ENCODE peak calls at places on chromosomes 5 and 9, in four cellular contexts. O, V, G and T are unnamed samples.
A peak's percentile ranks its signal among the peaks of the same experiment; 100 is the strongest.

GRCh38 chr9:136576269-136576626 is 30.4 kb upstream of the NOTCH1 start:
- DNase-seq in O (no peak), V (no peak), G (no peak), T (no peak)

GRCh38 chr5:160064441-160064840 is 54.8 kb downstream of the PWWP2A start:
- DNase-seq in O (peak; percentile 47), V (no peak), G (no peak), T (no peak)

GRCh38 chr9:114339130-114339908 is 9.7 kb downstream of the ORM2 start:
- DNase-seq in O (peak; percentile 72), V (peak; percentile 35), G (peak; percentile 46), T (peak; percentile 70)

GRCh38 chr9:109401990-109402318 is 81.1 kb upstream of the EPB41L4B start:
- DNase-seq in O (no peak), V (no peak), G (no peak), T (no peak)

GRCh38 chr9:109409998-109410397 is 88.1 kb downstream of the PTPN3 start:
- DNase-seq in O (peak; percentile 20), V (no peak), G (no peak), T (peak; percentile 88)

GRCh38 chr9:31700252-31701045 is 684.0 kb upstream of the ACO1 start:
- DNase-seq in O (no peak), V (no peak), G (no peak), T (no peak)

GRCh38 chr5:6475626-6476312 is 27.1 kb downstream of the UBE2QL1 start:
- DNase-seq in O (peak; percentile 22), V (no peak), G (no peak), T (peak; percentile 86)

GRCh38 chr9:14616188-14616982 is 76.8 kb downstream of the ZDHHC21 start:
- DNase-seq in O (peak; percentile 52), V (peak; percentile 39), G (no peak), T (no peak)

GRCh38 chr5:7642029-7642428 is 208.9 kb downstream of the CFAP90 start:
- DNase-seq in O (no peak), V (no peak), G (no peak), T (no peak)

GRCh38 chr5:112228672-112229071 is 190.4 kb downstream of the EPB41L4A start:
- DNase-seq in O (no peak), V (no peak), G (no peak), T (peak; percentile 23)

GRCh38 chr9:38419216-38419615 is 5.0 kb downstream of the IGFBPL1 start:
- DNase-seq in O (no peak), V (no peak), G (no peak), T (no peak)

GRCh38 chr5:61758711-61759110 is 426.7 kb downstream of the ZSWIM6 start:
- DNase-seq in O (no peak), V (no peak), G (no peak), T (no peak)

GRCh38 chr9:136052991-136053756 is 41.9 kb downstream of the NACC2 start:
- DNase-seq in O (no peak), V (peak; percentile 14), G (no peak), T (no peak)

GRCh38 chr9:133331641-133332380 is 4.2 kb downstream of the SURF6 start:
- DNase-seq in O (no peak), V (no peak), G (no peak), T (no peak)

GRCh38 chr9:111483419-111483861 is 743 bp downstream of the ECPAS start:
- DNase-seq in O (peak; percentile 68), V (peak; percentile 6), G (no peak), T (no peak)

GRCh38 chr9:126223798-126224531 is 102.7 kb upstream of the MVB12B start:
- DNase-seq in O (no peak), V (no peak), G (no peak), T (no peak)

GRCh38 chr5:24110019-24110615 is 534.7 kb downstream of the CDH10 start:
- DNase-seq in O (peak; percentile 3), V (peak; percentile 2), G (no peak), T (no peak)

GRCh38 chr9:134912126-134912840 is 5.4 kb downstream of the FCN1 start:
- DNase-seq in O (no peak), V (no peak), G (no peak), T (no peak)

GRCh38 chr9:89839952-89840351 is 235.1 kb downstream of the GADD45G start:
- DNase-seq in O (no peak), V (no peak), G (no peak), T (no peak)

GRCh38 chr5:43140286-43140685 is 19.6 kb downstream of the ZNF131 start:
- DNase-seq in O (no peak), V (no peak), G (no peak), T (no peak)

GRCh38 chr9:128995791-128996190 is 32.3 kb downstream of the SH3GLB2 start:
- DNase-seq in O (no peak), V (no peak), G (no peak), T (no peak)

GRCh38 chr5:141476132-141476909 is 555 bp downstream of the PCDHGC3 start:
- DNase-seq in O (no peak), V (no peak), G (no peak), T (peak; percentile 64)

GRCh38 chr9:71929223-71929622 is 17.8 kb downstream of the C9orf85 start:
- DNase-seq in O (no peak), V (no peak), G (no peak), T (no peak)

DNA sequence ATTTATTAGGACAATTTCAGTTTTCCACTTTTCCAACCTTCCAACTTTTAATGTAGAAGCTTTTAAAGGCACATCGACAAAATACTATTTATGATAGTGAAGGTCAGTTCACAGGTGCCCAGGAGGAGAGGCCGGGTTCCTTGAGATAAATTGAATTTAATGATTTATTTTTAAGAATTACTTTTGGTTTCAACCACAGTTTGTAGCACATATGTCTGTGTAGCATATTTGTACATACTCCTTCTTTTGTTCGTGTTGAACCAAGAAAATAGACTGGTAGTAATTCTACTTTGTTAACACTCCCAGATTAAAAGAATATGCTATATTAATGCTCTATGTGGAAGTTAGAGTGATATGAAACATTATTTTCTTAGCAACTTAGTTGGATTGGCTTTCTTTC is 46.7 kb downstream of the NTRK2 start:
- DNase-seq in O (no peak), V (no peak), G (no peak), T (no peak)
- TF ChIP-seq CBFB in O (no peak), V (no peak), G (no peak), T (no peak)

GRCh38 chr5:16965581-16965980 is 29.5 kb upstream of the MYO10 start:
- DNase-seq in O (no peak), V (no peak), G (no peak), T (no peak)

GRCh38 chr5:16964821-16965220 is 28.7 kb upstream of the MYO10 start:
- DNase-seq in O (no peak), V (no peak), G (no peak), T (no peak)

DNA sequence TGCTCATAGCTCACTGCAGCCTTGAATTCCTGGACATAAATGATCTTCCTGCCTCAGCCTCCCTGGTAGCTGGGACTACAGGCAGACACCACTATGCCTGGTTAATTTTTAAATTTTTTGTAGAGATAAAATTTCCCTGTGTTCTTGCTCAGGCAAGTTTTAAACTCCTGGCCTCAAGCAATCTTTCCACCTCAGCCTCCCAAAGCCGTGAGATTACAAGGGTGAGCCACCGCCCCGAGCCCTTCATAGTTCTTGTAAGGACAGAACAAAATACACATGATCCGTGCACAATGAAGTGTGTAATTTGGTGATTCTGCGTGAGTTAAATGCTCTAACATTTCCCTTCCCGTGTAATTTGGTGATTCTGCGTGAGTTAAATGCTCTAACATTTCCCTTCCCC is 27.7 kb upstream of the MYO10 start:
- DNase-seq in O (no peak), V (no peak), G (no peak), T (no peak)
- TF ChIP-seq CTCF in O (no peak), V (no peak), G (no peak), T (no peak)

GRCh38 chr9:34185778-34186551 is 7.1 kb downstream of the UBAP1 start:
- DNase-seq in O (peak; percentile 44), V (no peak), G (peak; percentile 51), T (no peak)
- TF ChIP-seq CBFB in O (no peak), V (no peak), G (no peak), T (no peak)

DNA sequence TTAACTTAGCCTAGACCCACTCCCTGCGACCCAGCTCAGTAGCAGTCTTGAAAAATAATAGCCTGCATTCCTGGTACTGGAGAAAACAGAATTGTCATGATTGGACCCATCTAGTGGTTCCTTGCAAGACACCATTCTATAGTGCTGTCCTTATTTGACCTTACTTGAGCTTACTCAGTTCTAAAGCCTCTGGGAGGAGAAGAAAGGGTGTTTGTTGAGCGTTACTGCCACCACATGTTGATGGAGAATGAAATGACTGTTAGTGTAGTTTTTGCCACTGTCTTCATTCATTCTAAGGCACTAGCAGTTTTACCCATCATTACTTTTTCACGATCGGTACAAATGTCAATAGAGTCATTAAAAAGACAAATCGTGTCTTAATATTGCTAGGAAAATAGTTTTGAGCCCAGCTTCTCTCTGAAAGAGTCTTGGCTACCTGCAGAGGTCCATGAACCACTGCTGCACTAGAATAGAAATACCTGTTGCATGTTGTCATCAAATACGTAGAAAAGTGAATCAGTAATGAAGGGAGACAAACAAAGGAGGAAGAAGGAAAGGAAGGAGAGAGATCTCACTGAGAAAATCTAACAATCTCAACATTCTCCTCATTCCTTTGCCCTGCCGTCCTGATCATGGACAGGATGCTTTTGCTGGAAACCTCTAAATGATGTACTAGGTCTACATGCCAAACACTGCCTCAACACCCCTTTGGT is 96.0 kb downstream of the LIX1 start:
- DNase-seq in O (no peak), V (no peak), G (no peak), T (no peak)
- TF ChIP-seq CTCF in O (peak; percentile 43), V (no peak), G (no peak), T (no peak)

GRCh38 chr9:90940280-90940679 is 138.7 kb downstream of the SYK start:
- DNase-seq in O (no peak), V (no peak), G (no peak), T (no peak)
- TF ChIP-seq CBFB in O (no peak), V (no peak), G (no peak), T (no peak)

GRCh38 chr5:148107608-148108007 is 43.8 kb downstream of the SPINK5 start:
- DNase-seq in O (no peak), V (no peak), G (no peak), T (no peak)
- TF ChIP-seq CTCF in O (no peak), V (no peak), G (no peak), T (no peak)

DNA sequence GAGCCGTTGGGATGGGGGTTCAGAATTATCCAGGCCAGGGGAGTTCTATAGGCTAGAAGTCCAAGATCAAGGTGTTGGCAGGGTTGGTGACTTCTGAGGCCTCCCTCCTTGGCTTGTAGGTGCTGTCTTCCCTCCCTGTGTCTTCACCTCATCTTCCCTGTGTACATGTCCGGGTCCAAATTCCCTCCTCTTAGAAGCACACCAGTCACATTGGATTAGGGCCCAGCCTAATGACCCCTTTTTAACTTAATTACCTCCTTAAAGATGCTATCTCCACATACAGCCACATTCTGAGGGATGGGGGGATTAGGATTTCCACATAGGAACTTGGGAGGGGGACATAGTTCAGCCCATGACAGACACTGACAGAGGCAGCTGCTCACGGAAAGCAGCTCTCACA is 12.1 kb downstream of the LRSAM1 start:
- DNase-seq in O (no peak), V (no peak), G (no peak), T (no peak)
- TF ChIP-seq CBFB in O (no peak), V (no peak), G (no peak), T (no peak)